ENCODE peak calls at places on chromosomes 13 and 19, in seven cellular contexts. D is fibroblast of mammary gland, H is SW480, W is GM10248, F is DMS79, Q is KG1, G is transverse colon. U is an unnamed sample.

GRCh38 chr19:8085606-8086464 is 33.3 kb downstream of the CCL25 start:
- DNase-seq in H (peak), F (no peak), G (peak), W (no peak), Q (no peak), D (no peak), U (no peak)

GRCh38 chr13:61414136-61414535 is 1.5 kb downstream of the PCDH20 start:
- DNase-seq in F (no peak), H (no peak), G (no peak), W (no peak), D (no peak), Q (no peak), U (no peak)

GRCh38 chr19:43639507-43640423 is at the start of gene CADM4:
- DNase-seq in H (peak), G (peak), Q (no peak), D (no peak), F (no peak), W (peak), U (no peak)

GRCh38 chr19:5308471-5309437 is 31.9 kb downstream of the PTPRS start:
- DNase-seq in Q (no peak), D (peak), F (no peak), W (no peak), H (no peak), G (peak), U (no peak)

GRCh38 chr19:39474139-39474620 is 6.5 kb upstream of the TIMM50 start:
- DNase-seq in W (peak), Q (no peak), G (peak), H (peak), F (no peak), D (peak), U (peak)

GRCh38 chr13:23963184-23963931 is 66.1 kb upstream of the C1QTNF9B start:
- DNase-seq in Q (no peak), F (no peak), H (no peak), G (no peak), D (no peak), W (no peak), U (no peak)

GRCh38 chr19:32977269-32977668 is 5.2 kb downstream of the FAAP24 start:
- DNase-seq in G (peak), Q (no peak), H (no peak), W (no peak), F (no peak), D (no peak), U (no peak)

GRCh38 chr13:111883571-111884343 is 183.2 kb upstream of the SOX1 start:
- DNase-seq in G (no peak), F (no peak), Q (no peak), H (no peak), D (no peak), W (no peak), U (no peak)

GRCh38 chr19:2048104-2048958 is 2.7 kb downstream of the MKNK2 start:
- DNase-seq in G (no peak), H (no peak), D (no peak), F (no peak), Q (no peak), W (no peak), U (no peak)